ENCODE peak calls at places on chromosomes 7 and 10, in seven cellular contexts. V, A, W, P, Z, G and Q are unnamed samples.

GRCh38 chr10:120422459-120422858 is 34.6 kb upstream of the PLPP4 start:
- DNase-seq in Z (no peak), A (no peak), G (no peak), V (no peak), P (no peak), W (peak; percentile 13), Q (no peak)

GRCh38 chr10:137606-138005 is 2.4 kb downstream of the ZMYND11 start:
- DNase-seq in W (no peak), Z (no peak), A (no peak), V (no peak), G (no peak), P (no peak), Q (no peak)

GRCh38 chr10:33776419-33776818 is 442.0 kb upstream of the NRP1 start:
- DNase-seq in P (no peak), G (no peak), A (no peak), W (no peak), Z (no peak), V (peak; percentile 23), Q (no peak)

GRCh38 chr7:105985250-105985649 is 22.2 kb downstream of the CDHR3 start:
- DNase-seq in Z (no peak), V (no peak), A (no peak), P (no peak), G (no peak), W (no peak), Q (no peak)

GRCh38 chr7:141590666-141591065 is 39.5 kb downstream of the AGK start:
- DNase-seq in A (no peak), V (no peak), P (no peak), W (no peak), Z (no peak), G (no peak), Q (no peak)

GRCh38 chr7:29565186-29565540 is 1.5 kb downstream of the PRR15 start:
- DNase-seq in G (no peak), V (no peak), Z (peak; percentile 47), A (no peak), P (no peak), W (no peak), Q (no peak)

GRCh38 chr7:131363719-131364118 is 36.0 kb downstream of the MKLN1 start:
- DNase-seq in A (no peak), W (no peak), G (no peak), P (no peak), V (no peak), Z (no peak), Q (no peak)

GRCh38 chr7:69597278-69598076 is 798 bp upstream of the AUTS2 start:
- DNase-seq in Z (peak; percentile 79), V (no peak), P (no peak), W (no peak), A (no peak), G (no peak), Q (no peak)

GRCh38 chr10:121631296-121631695 is 33.1 kb upstream of the FGFR2 start:
- DNase-seq in V (no peak), P (no peak), Z (no peak), A (no peak), W (no peak), G (no peak), Q (no peak)

GRCh38 chr10:5587151-5588079 is 62.7 kb downstream of the CALML3 start:
- DNase-seq in W (no peak), A (no peak), P (no peak), G (no peak), Z (no peak), V (no peak), Q (no peak)

DNA sequence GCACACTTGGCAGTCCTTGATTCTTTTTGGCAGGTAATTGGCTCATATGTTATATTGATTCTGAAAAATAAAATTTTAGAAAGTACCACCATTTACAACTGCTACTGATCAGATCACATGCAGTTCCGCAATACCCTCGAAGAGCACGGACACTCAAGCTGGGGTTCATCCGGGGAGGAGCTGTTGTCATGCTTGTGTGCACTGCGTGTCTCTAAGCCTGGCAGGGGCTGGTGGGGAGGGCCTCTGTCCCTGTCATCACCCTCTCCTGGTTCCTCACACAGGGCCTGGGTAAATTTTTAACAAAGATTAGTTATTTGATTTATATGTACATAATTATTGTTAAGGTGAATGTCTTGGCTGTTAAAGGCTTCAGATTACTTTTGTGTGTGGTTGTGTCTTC is 45.2 kb downstream of the TRRAP start:
- DNase-seq in W (no peak), V (no peak), G (no peak), P (no peak), Z (no peak), A (no peak), Q (no peak)
- H3K36me3 ChIP-seq in W (peaks cover 53% of the 10 kb centered on the region), V (peaks cover 24% of the 10 kb centered on the region), G (peaks cover 93% of the 10 kb centered on the region), P (peaks cover 29% of the 10 kb centered on the region), Z (peaks cover 83% of the 10 kb centered on the region), A (peaks cover 43% of the 10 kb centered on the region), Q (peaks cover 88% of the 10 kb centered on the region)

DNA sequence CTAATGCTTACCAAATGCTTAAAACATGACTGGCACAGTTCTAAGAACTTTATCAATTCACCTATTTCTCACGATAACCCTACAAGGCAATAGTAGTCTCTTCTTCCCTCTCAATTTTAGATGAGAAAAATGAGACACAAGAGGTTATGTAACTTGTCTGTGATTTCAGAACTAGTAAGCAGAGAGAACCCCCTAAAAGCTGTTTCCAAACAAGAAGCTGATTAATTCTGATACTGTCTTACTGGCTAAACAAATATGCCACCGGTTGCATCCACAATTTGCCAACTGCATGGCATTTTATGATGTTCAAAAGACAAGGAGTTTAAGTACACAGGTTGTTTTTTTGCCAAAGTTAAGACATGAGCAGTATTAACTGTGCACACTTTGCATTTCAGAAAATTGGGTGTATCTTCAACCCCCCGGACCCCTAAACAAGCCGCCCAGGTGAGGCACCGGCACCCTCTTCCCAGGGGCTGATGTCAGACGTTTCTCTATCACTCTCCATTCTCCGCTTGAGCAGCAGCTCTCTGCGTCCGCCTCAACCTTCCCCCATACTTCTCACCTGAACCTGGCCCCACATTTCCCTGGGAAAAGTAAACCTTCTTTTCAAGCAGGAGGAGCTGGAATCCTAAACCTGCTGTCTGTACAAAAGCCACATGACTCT is 21.7 kb downstream of the RSU1 start:
- DNase-seq in G (no peak), V (no peak), Z (no peak), A (no peak), P (no peak), W (no peak), Q (no peak)
- TF ChIP-seq YY1 in G (no peak), V (no peak), Z (no peak), A (no peak), P (no peak), W (no peak), Q (no peak)

GRCh38 chr7:75546272-75547015 is 54.3 kb downstream of the SPDYE5 start:
- DNase-seq in G (peak; percentile 52), Z (no peak), A (no peak), P (no peak), V (no peak), W (no peak), Q (no peak)
- H3K36me3 ChIP-seq in G (peaks cover 13% of the 10 kb centered on the region), Z (peaks cover 12% of the 10 kb centered on the region), A (peaks cover 5% of the 10 kb centered on the region), P (no peaks in the 10 kb centered on the region), V (no peaks in the 10 kb centered on the region), W (peaks cover 74% of the 10 kb centered on the region), Q (peaks cover 56% of the 10 kb centered on the region)

GRCh38 chr10:71613303-71613777 is 106.2 kb downstream of the C10orf105 start:
- DNase-seq in V (no peak), Z (no peak), P (no peak), A (peak; percentile 12), W (no peak), G (peak; percentile 68), Q (no peak)
- TF ChIP-seq YY1 in V (no peak), Z (no peak), P (no peak), A (no peak), W (no peak), G (no peak), Q (no peak)

GRCh38 chr7:44801890-44802289 is 5.4 kb downstream of the PPIA start:
- DNase-seq in V (no peak), P (no peak), W (no peak), A (no peak), G (no peak), Z (no peak), Q (no peak)
- H3K36me3 ChIP-seq in V (peaks cover 11% of the 10 kb centered on the region), P (peaks cover 10% of the 10 kb centered on the region), W (peaks cover 55% of the 10 kb centered on the region), A (peaks cover 31% of the 10 kb centered on the region), G (peaks cover 64% of the 10 kb centered on the region), Z (peaks cover 71% of the 10 kb centered on the region), Q (peaks cover 66% of the 10 kb centered on the region)